ENCODE peak calls at places on chromosomes 5 and 9, in four cellular contexts. One of them, this sample, is unnamed.

GRCh38 chr9:114026335-114026734 is 51.8 kb downstream of the AMBP start:
- DNase-seq in coronary artery: peak
- DNase-seq in stimulated activated CD4-positive, alpha-beta T cell treated with anti-CD3 and anti-CD28 coated beads, TNF-alpha, amount 100 ng/mL, for 1 hour: no peak
- DNase-seq in CD4-positive, alpha-beta T cell: no peak
- DNase-seq in this sample: no peak

GRCh38 chr5:111383288-111383970 is 128.9 kb downstream of the STARD4 start:
- DNase-seq in coronary artery: no peak
- DNase-seq in stimulated activated CD4-positive, alpha-beta T cell treated with anti-CD3 and anti-CD28 coated beads, TNF-alpha, amount 100 ng/mL, for 1 hour: no peak
- DNase-seq in CD4-positive, alpha-beta T cell: no peak
- DNase-seq in this sample: no peak

GRCh38 chr9:88310310-88310980 is 77.8 kb upstream of the SPIN1 start:
- DNase-seq in coronary artery: no peak
- DNase-seq in stimulated activated CD4-positive, alpha-beta T cell treated with anti-CD3 and anti-CD28 coated beads, TNF-alpha, amount 100 ng/mL, for 1 hour: no peak
- DNase-seq in CD4-positive, alpha-beta T cell: no peak
- DNase-seq in this sample: no peak

GRCh38 chr5:10735569-10736255 is 25.3 kb downstream of the DAP start:
- DNase-seq in coronary artery: no peak
- DNase-seq in stimulated activated CD4-positive, alpha-beta T cell treated with anti-CD3 and anti-CD28 coated beads, TNF-alpha, amount 100 ng/mL, for 1 hour: no peak
- DNase-seq in CD4-positive, alpha-beta T cell: no peak
- DNase-seq in this sample: no peak

GRCh38 chr9:131027048-131027871 is 18.3 kb downstream of the LAMC3 start:
- DNase-seq in coronary artery: no peak
- DNase-seq in stimulated activated CD4-positive, alpha-beta T cell treated with anti-CD3 and anti-CD28 coated beads, TNF-alpha, amount 100 ng/mL, for 1 hour: no peak
- DNase-seq in CD4-positive, alpha-beta T cell: no peak
- DNase-seq in this sample: no peak

GRCh38 chr5:179680780-179681411 is at the start of gene CBY3:
- DNase-seq in coronary artery: no peak
- DNase-seq in stimulated activated CD4-positive, alpha-beta T cell treated with anti-CD3 and anti-CD28 coated beads, TNF-alpha, amount 100 ng/mL, for 1 hour: no peak
- DNase-seq in CD4-positive, alpha-beta T cell: no peak
- DNase-seq in this sample: no peak

GRCh38 chr9:137534256-137535119 is 15.7 kb downstream of the PNPLA7 start:
- DNase-seq in coronary artery: no peak
- DNase-seq in stimulated activated CD4-positive, alpha-beta T cell treated with anti-CD3 and anti-CD28 coated beads, TNF-alpha, amount 100 ng/mL, for 1 hour: no peak
- DNase-seq in CD4-positive, alpha-beta T cell: no peak
- DNase-seq in this sample: no peak

GRCh38 chr5:171806976-171807823 is 21.6 kb downstream of the SMIM23 start:
- DNase-seq in coronary artery: no peak
- DNase-seq in stimulated activated CD4-positive, alpha-beta T cell treated with anti-CD3 and anti-CD28 coated beads, TNF-alpha, amount 100 ng/mL, for 1 hour: no peak
- DNase-seq in CD4-positive, alpha-beta T cell: no peak
- DNase-seq in this sample: no peak

GRCh38 chr9:132334364-132334763 is 20.4 kb downstream of the SETX start:
- DNase-seq in coronary artery: no peak
- DNase-seq in stimulated activated CD4-positive, alpha-beta T cell treated with anti-CD3 and anti-CD28 coated beads, TNF-alpha, amount 100 ng/mL, for 1 hour: no peak
- DNase-seq in CD4-positive, alpha-beta T cell: no peak
- DNase-seq in this sample: no peak

GRCh38 chr9:93151097-93151784 is 17.2 kb upstream of the NINJ1 start:
- DNase-seq in coronary artery: no peak
- DNase-seq in stimulated activated CD4-positive, alpha-beta T cell treated with anti-CD3 and anti-CD28 coated beads, TNF-alpha, amount 100 ng/mL, for 1 hour: no peak
- DNase-seq in CD4-positive, alpha-beta T cell: no peak
- DNase-seq in this sample: no peak

GRCh38 chr5:133735346-133735745 is 123.0 kb upstream of the FSTL4 start:
- DNase-seq in coronary artery: no peak
- DNase-seq in stimulated activated CD4-positive, alpha-beta T cell treated with anti-CD3 and anti-CD28 coated beads, TNF-alpha, amount 100 ng/mL, for 1 hour: no peak
- DNase-seq in CD4-positive, alpha-beta T cell: no peak
- DNase-seq in this sample: no peak

GRCh38 chr5:95731571-95732554 is 727 bp downstream of the RHOBTB3 start:
- DNase-seq in coronary artery: peak
- DNase-seq in stimulated activated CD4-positive, alpha-beta T cell treated with anti-CD3 and anti-CD28 coated beads, TNF-alpha, amount 100 ng/mL, for 1 hour: peak
- DNase-seq in CD4-positive, alpha-beta T cell: peak
- DNase-seq in this sample: no peak